ENCODE peak calls at places on chromosomes 11 and 22, in four cellular contexts. One of them, this sample, is unnamed.

GRCh38 chr22:33210129-33210784 is 152.1 kb upstream of the SYN3 start:
- DNase-seq in A549: peak
- DNase-seq in K562: peak
- DNase-seq in HepG2: peak
- DNase-seq in this sample: no peak

GRCh38 chr22:37032535-37033460 is 13.3 kb downstream of the MPST start:
- DNase-seq in A549: peak
- DNase-seq in K562: no peak
- DNase-seq in HepG2: peak
- DNase-seq in this sample: no peak

GRCh38 chr11:129279326-129280026 is 87.4 kb upstream of the ARHGAP32 start:
- DNase-seq in A549: peak
- DNase-seq in K562: no peak
- DNase-seq in HepG2: peak
- DNase-seq in this sample: no peak

GRCh38 chr22:33781396-33781795 is 138.9 kb downstream of the LARGE1 start:
- DNase-seq in A549: no peak
- DNase-seq in K562: no peak
- DNase-seq in HepG2: no peak
- DNase-seq in this sample: no peak

GRCh38 chr11:27420722-27421572 is 51.6 kb downstream of the LGR4 start:
- DNase-seq in A549: no peak
- DNase-seq in K562: peak
- DNase-seq in HepG2: no peak
- DNase-seq in this sample: no peak

GRCh38 chr11:86608251-86608799 is 64.1 kb downstream of the ME3 start:
- DNase-seq in A549: peak
- DNase-seq in K562: peak
- DNase-seq in HepG2: peak
- DNase-seq in this sample: peak

GRCh38 chr11:4607111-4607510 is 920 bp downstream of the TRIM68 start:
- DNase-seq in A549: no peak
- DNase-seq in K562: no peak
- DNase-seq in HepG2: no peak
- DNase-seq in this sample: no peak

GRCh38 chr11:82867495-82868082 is 32.6 kb downstream of the PRCP start:
- DNase-seq in A549: peak
- DNase-seq in K562: peak
- DNase-seq in HepG2: peak
- DNase-seq in this sample: peak

GRCh38 chr22:19460036-19460435 is 12.5 kb upstream of the C22orf39 start:
- DNase-seq in A549: no peak
- DNase-seq in K562: no peak
- DNase-seq in HepG2: no peak
- DNase-seq in this sample: no peak

GRCh38 chr11:16895306-16895705 is 118.9 kb downstream of the PLEKHA7 start:
- DNase-seq in A549: no peak
- DNase-seq in K562: no peak
- DNase-seq in HepG2: no peak
- DNase-seq in this sample: no peak

GRCh38 chr11:71543866-71544265 is 4.4 kb upstream of the KRTAP5-9 start:
- DNase-seq in A549: no peak
- DNase-seq in K562: no peak
- DNase-seq in HepG2: no peak
- DNase-seq in this sample: no peak

DNA sequence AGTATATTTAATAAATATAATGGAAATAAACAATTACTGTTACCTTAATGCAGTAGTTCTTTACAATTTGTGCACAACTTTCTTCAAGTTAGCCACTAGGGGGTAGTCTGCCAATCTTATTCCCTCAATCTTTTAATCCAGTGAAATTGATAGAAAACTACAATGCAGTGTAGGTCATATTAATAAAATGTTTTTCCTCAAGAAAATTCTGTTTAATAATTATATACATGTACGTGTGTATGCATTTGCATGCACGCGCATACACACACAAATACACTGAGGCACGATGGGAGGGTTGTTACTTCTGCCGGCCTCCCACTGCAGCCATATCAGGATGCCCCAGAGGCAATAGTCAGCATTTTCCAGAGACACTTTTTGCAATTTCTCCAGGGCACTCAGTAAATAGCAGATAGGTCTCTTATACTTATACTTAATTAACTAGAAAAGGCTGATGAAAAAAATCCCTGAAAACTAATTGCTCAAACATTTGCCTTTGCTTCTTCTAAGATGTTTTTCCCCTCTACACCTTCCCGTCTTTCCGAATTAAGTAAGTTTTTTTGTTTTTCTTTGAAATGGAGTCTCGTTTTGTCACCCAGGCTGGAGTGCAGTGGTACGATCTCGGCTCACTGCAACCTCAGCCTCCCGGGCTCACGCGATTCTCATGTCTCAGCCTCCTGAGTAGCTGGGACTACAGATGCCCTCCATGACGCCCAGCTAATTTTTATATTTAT is 3.1 kb downstream of the GAB2 start:
- DNase-seq in A549: peak
- DNase-seq in K562: no peak
- DNase-seq in HepG2: no peak
- DNase-seq in this sample: no peak
- TF ChIP-seq CHD4 in A549: no peak
- TF ChIP-seq CHD4 in K562: no peak
- TF ChIP-seq CHD4 in HepG2: no peak
- TF ChIP-seq CHD4 in this sample: no peak

DNA sequence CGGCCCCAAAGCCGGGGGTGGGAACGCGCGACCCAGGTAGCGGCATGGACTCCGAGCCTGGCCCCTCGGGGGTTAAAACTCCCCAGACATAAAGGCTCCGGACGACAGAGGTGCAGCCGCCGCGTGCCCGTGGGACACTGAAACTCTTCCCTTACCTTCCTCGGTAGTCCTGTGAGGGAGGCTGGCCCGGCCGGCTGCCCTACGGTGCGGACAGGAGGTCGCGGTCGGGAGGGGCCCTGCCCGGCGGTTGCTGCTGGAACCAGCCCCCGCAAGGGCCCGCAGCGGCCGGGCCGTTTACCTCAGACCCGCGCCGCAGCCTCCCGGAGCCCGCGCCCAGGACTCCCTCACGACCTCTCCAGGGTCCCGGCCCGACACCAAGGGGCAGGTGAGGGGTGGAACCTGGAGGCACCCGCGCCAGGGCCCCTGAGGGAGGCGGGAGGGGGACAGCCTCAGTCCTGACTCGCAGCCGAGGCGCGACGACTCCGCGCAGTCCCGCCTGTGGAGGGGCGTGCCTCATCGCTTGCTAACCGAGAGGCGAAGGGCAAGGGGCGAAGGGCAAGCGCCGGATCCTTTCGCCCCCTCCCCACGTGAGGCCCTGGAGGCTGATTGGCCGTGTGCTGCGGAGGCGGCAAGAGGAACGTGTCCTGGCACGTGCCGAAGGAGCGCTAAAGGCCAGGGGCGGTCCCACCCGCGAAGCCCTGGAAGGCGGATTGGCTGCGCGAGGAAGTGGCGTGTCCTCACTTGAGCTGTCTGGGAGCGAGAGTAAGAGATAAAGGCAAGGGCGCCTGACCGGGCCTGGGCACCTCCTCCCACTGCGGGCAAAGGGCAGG is at the start of gene UPB1:
- DNase-seq in A549: no peak
- DNase-seq in K562: no peak
- DNase-seq in HepG2: no peak
- DNase-seq in this sample: no peak
- TF ChIP-seq CHD4 in A549: no peak
- TF ChIP-seq CHD4 in K562: no peak
- TF ChIP-seq CHD4 in HepG2: no peak
- TF ChIP-seq CHD4 in this sample: no peak

GRCh38 chr11:111978028-111978771 is 41.1 kb downstream of the DIXDC1 start:
- DNase-seq in A549: no peak
- DNase-seq in K562: no peak
- DNase-seq in HepG2: no peak
- DNase-seq in this sample: no peak

GRCh38 chr11:111976614-111977140 is 39.5 kb downstream of the DIXDC1 start:
- DNase-seq in A549: no peak
- DNase-seq in K562: no peak
- DNase-seq in HepG2: no peak
- DNase-seq in this sample: no peak

GRCh38 chr11:111975076-111975806 is 38.1 kb downstream of the DIXDC1 start:
- DNase-seq in A549: no peak
- DNase-seq in K562: peak
- DNase-seq in HepG2: no peak
- DNase-seq in this sample: no peak

GRCh38 chr11:111976119-111976518 is 39.0 kb downstream of the DIXDC1 start:
- DNase-seq in A549: no peak
- DNase-seq in K562: no peak
- DNase-seq in HepG2: no peak
- DNase-seq in this sample: no peak

GRCh38 chr11:111977141-111978027 is 40.2 kb downstream of the DIXDC1 start:
- DNase-seq in A549: no peak
- DNase-seq in K562: no peak
- DNase-seq in HepG2: no peak
- DNase-seq in this sample: no peak
- TF ChIP-seq CHD4 in A549: no peak
- TF ChIP-seq CHD4 in K562: no peak
- TF ChIP-seq CHD4 in HepG2: no peak
- TF ChIP-seq CHD4 in this sample: no peak

DNA sequence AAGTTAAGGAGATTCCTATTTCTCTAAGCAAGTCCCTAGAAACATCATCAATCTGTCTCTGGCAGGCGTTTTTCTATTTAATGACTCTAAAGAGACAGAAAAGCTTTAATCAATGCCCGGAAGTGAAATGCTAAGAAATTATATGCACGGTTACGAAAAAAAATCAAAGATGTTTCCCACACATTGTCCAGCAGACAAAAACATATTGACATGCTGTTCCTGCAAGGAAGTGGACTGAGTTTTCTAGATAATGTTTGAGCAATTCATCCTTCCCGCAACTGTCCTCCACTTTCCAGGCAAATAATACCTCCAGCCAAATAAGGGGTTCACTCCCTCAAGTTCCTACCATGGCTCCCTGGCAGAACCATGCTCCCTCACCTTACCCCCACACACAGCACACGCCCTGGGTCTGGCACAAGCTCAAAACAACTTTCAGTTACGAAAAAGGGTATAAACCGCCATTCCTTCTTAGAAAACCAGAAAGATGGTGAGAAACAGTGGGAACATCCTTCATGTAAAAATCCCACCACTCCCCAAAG is 29.6 kb downstream of the GALNT18 start:
- DNase-seq in A549: no peak
- DNase-seq in K562: no peak
- DNase-seq in HepG2: no peak
- DNase-seq in this sample: no peak
- TF ChIP-seq CHD4 in A549: no peak
- TF ChIP-seq CHD4 in K562: no peak
- TF ChIP-seq CHD4 in HepG2: no peak
- TF ChIP-seq CHD4 in this sample: no peak

GRCh38 chr11:18986744-18987143 is 47.5 kb upstream of the MRGPRX1 start:
- DNase-seq in A549: no peak
- DNase-seq in K562: no peak
- DNase-seq in HepG2: no peak
- DNase-seq in this sample: no peak

GRCh38 chr11:18981897-18982296 is 42.7 kb upstream of the MRGPRX1 start:
- DNase-seq in A549: no peak
- DNase-seq in K562: no peak
- DNase-seq in HepG2: no peak
- DNase-seq in this sample: no peak

GRCh38 chr11:18987454-18988231 is 48.4 kb upstream of the MRGPRX1 start:
- DNase-seq in A549: no peak
- DNase-seq in K562: no peak
- DNase-seq in HepG2: no peak
- DNase-seq in this sample: no peak
- TF ChIP-seq CHD4 in A549: no peak
- TF ChIP-seq CHD4 in K562: no peak
- TF ChIP-seq CHD4 in HepG2: no peak
- TF ChIP-seq CHD4 in this sample: no peak

DNA sequence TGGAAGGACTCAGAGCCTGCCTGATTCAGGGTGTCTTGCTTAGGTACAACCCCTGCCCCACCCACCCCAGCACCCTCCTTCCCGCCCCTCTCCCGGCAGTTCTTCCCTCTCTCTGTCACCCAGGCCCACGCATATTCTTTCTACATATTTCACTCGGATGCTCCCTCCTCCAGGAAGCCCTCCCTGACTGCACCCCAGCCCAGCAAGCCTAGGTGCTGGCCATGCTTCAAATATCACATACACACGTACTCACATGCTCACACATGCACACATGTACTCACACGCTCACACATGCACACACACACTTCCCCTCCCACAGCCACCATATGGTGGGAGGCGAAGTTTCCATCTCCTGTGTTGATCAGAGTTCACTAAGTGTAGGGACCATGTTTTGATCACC is 90.5 kb downstream of the WNT7B start:
- DNase-seq in A549: no peak
- DNase-seq in K562: no peak
- DNase-seq in HepG2: no peak
- DNase-seq in this sample: no peak
- TF ChIP-seq CHD4 in A549: no peak
- TF ChIP-seq CHD4 in K562: no peak
- TF ChIP-seq CHD4 in HepG2: no peak
- TF ChIP-seq CHD4 in this sample: no peak

GRCh38 chr11:35518766-35519165 is 6.7 kb downstream of the PAMR1 start:
- DNase-seq in A549: no peak
- DNase-seq in K562: no peak
- DNase-seq in HepG2: no peak
- DNase-seq in this sample: no peak
- TF ChIP-seq CHD4 in A549: no peak
- TF ChIP-seq CHD4 in K562: no peak
- TF ChIP-seq CHD4 in HepG2: no peak
- TF ChIP-seq CHD4 in this sample: no peak

GRCh38 chr22:35218079-35218478 is 39.2 kb upstream of the HMGXB4 start:
- DNase-seq in A549: no peak
- DNase-seq in K562: no peak
- DNase-seq in HepG2: no peak
- DNase-seq in this sample: no peak
- TF ChIP-seq CHD4 in A549: no peak
- TF ChIP-seq CHD4 in K562: no peak
- TF ChIP-seq CHD4 in HepG2: no peak
- TF ChIP-seq CHD4 in this sample: no peak